ENCODE peak calls at places on chromosomes 4 and X, in four cellular contexts. One of them, this sample, is unnamed.

GRCh38 chrX:103517246-103517645 is 2.0 kb downstream of the RAB40A start:
- DNase-seq in IMR-90: peak; percentile 63
- DNase-seq in H9: no peak
- DNase-seq in H1: no peak
- DNase-seq in this sample: no peak

GRCh38 chr4:22237155-22237751 is 278.6 kb downstream of the ADGRA3 start:
- DNase-seq in IMR-90: peak; percentile 13
- DNase-seq in H9: peak; percentile 86
- DNase-seq in H1: peak; percentile 94
- DNase-seq in this sample: peak; percentile 78

GRCh38 chrX:104310084-104310483 is 55.4 kb upstream of the ESX1 start:
- DNase-seq in IMR-90: peak; percentile 47
- DNase-seq in H9: no peak
- DNase-seq in H1: no peak
- DNase-seq in this sample: no peak

GRCh38 chrX:119880552-119881437 is 9.2 kb downstream of the NDUFA1 start:
- DNase-seq in IMR-90: peak; percentile 63
- DNase-seq in H9: peak; percentile 46
- DNase-seq in H1: no peak
- DNase-seq in this sample: peak; percentile 60

GRCh38 chr4:186829740-186830449 is 106.2 kb upstream of the FAT1 start:
- DNase-seq in IMR-90: peak; percentile 98
- DNase-seq in H9: no peak
- DNase-seq in H1: no peak
- DNase-seq in this sample: no peak

GRCh38 chr4:143514432-143514831 is 930 bp downstream of the SMARCA5 start:
- DNase-seq in IMR-90: peak; percentile 48
- DNase-seq in H9: peak; percentile 46
- DNase-seq in H1: peak; percentile 50
- DNase-seq in this sample: peak; percentile 75

GRCh38 chr4:41725254-41725653 is 23.3 kb downstream of the PHOX2B start:
- DNase-seq in IMR-90: no peak
- DNase-seq in H9: no peak
- DNase-seq in H1: peak; percentile 69
- DNase-seq in this sample: no peak

GRCh38 chr4:66688674-66689073 is 856.6 kb downstream of the CENPC start:
- DNase-seq in IMR-90: peak; percentile 9
- DNase-seq in H9: no peak
- DNase-seq in H1: no peak
- DNase-seq in this sample: no peak

GRCh38 chrX:53728506-53728905 is 42.0 kb upstream of the HUWE1 start:
- DNase-seq in IMR-90: no peak
- DNase-seq in H9: no peak
- DNase-seq in H1: no peak
- DNase-seq in this sample: no peak

GRCh38 chrX:21666679-21667078 is 8.5 kb upstream of the KLHL34 start:
- DNase-seq in IMR-90: peak; percentile 22
- DNase-seq in H9: no peak
- DNase-seq in H1: no peak
- DNase-seq in this sample: no peak

GRCh38 chr4:48112017-48112667 is 21.9 kb downstream of the TXK start:
- DNase-seq in IMR-90: peak; percentile 45
- DNase-seq in H9: no peak
- DNase-seq in H1: no peak
- DNase-seq in this sample: peak; percentile 47

GRCh38 chr4:188399834-188400233 is 260.6 kb downstream of the TRIML1 start:
- DNase-seq in IMR-90: no peak
- DNase-seq in H9: peak; percentile 76
- DNase-seq in H1: no peak
- DNase-seq in this sample: peak; percentile 95

GRCh38 chrX:129717902-129718301 is 20.9 kb upstream of the XPNPEP2 start:
- DNase-seq in IMR-90: peak; percentile 78
- DNase-seq in H9: no peak
- DNase-seq in H1: no peak
- DNase-seq in this sample: no peak

GRCh38 chrX:107324493-107325310 is 118.3 kb downstream of the DNAAF6 start:
- DNase-seq in IMR-90: peak; percentile 4
- DNase-seq in H9: peak; percentile 95
- DNase-seq in H1: peak; percentile 84
- DNase-seq in this sample: peak; percentile 93

DNA sequence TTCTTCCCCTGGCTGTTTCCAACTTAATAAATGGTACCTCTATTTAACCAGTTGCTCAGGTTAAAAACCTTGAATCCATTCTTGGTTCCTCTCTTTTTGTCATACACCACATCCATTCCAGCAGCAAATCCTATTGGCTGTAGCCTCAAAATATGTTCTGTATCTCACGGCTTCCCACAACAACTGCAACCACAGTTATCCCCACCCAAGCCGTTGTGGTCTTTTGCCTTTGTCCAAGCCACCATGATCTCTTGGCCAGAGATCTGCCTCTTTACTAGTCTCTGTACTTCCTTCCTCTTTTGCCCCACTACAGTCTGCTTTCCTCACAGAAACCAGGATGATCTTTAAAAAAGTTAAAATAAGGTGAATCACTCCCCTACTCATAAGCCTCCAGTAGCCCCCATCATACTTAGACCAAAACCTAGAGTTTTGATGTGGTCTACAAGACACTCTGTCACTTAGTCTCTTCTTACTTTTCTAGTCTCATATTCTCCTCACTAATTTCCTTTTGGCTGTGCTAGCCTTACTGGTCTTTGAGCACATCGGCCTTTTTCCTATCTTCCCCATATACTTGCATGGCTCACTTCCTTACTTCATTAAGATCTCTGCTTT is 10.3 kb downstream of the MAOA start:
- DNase-seq in IMR-90: no peak
- DNase-seq in H9: no peak
- DNase-seq in H1: no peak
- DNase-seq in this sample: no peak
- H3K56ac ChIP-seq in IMR-90: no peak overlapping the region
- H3K56ac ChIP-seq in H9: no peak overlapping the region
- H3K56ac ChIP-seq in H1: no peak overlapping the region
- H3K56ac ChIP-seq in this sample: no peak overlapping the region

GRCh38 chr4:86319390-86319789 is 40.5 kb downstream of the MAPK10 start:
- DNase-seq in IMR-90: no peak
- DNase-seq in H9: no peak
- DNase-seq in H1: no peak
- DNase-seq in this sample: no peak
- H2BK120ac ChIP-seq in IMR-90: no peak overlapping the region
- H2BK120ac ChIP-seq in H9: no peak overlapping the region
- H2BK120ac ChIP-seq in H1: no peak overlapping the region
- H2BK120ac ChIP-seq in this sample: no peak overlapping the region

DNA sequence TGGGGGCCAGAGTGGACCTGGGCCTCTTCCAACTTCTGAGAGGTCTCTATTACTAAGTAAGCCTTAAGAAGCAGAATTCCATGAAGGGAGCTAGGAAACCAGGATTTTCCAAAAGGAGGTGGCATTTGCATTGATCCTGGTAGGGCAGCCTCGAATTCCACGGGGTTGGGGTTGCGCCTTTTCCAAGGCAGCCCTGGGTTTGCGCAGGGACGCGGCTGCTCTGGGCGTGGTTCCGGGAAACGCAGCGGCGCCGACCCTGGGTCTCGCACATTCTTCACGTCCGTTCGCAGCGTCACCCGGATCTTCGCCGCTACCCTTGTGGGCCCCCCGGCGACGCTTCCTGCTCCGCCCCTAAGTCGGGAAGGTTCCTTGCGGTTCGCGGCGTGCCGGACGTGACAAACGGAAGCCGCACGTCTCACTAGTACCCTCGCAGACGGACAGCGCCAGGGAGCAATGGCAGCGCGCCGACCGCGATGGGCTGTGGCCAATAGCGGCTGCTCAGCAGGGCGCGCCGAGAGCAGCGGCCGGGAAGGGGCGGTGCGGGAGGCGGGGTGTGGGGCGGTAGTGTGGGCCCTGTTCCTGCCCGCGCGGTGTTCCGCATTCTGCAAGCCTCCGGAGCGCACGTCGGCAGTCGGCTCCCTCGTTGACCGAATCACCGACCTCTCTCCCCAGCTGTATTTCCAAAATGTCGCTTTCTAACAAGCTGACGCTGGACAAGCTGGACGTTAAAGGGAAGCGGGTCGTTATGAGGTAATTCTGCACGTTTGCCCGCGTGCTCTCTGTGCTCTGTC is at the start of gene PGK1:
- DNase-seq in IMR-90: peak; percentile 97
- DNase-seq in H9: peak; percentile 96
- DNase-seq in H1: peak; percentile 79
- DNase-seq in this sample: peak; percentile 98
- H4K8ac ChIP-seq in IMR-90: peak within 1 kb of the TSS; percentile 98
- H4K8ac ChIP-seq in H9: no peak within 1 kb of the TSS
- H4K8ac ChIP-seq in H1: peak within 1 kb of the TSS; percentile 93
- H4K8ac ChIP-seq in this sample: no peak within 1 kb of the TSS

DNA sequence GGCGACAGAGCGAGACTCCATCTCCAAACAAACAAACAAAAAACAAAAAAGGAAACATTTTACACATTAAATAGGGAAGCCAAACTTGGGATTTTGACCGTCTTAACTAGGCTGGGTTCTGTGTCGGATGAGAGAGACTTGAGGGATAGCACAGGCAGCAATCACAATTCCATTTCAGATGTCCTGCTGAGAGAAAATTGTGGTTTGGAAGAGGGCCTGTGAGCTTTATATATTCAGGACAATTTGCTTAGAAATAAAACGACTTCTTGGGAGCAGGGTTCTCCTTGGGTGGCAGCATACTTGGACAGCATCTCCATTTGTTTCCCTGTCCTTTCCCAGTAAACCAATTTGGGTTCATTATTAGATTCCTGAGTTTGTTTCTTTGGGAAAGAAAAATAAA is 80.7 kb upstream of the EGFL6 start:
- DNase-seq in IMR-90: no peak
- DNase-seq in H9: no peak
- DNase-seq in H1: no peak
- DNase-seq in this sample: no peak
- H3K56ac ChIP-seq in IMR-90: no peak overlapping the region
- H3K56ac ChIP-seq in H9: no peak overlapping the region
- H3K56ac ChIP-seq in H1: no peak overlapping the region
- H3K56ac ChIP-seq in this sample: no peak overlapping the region

DNA sequence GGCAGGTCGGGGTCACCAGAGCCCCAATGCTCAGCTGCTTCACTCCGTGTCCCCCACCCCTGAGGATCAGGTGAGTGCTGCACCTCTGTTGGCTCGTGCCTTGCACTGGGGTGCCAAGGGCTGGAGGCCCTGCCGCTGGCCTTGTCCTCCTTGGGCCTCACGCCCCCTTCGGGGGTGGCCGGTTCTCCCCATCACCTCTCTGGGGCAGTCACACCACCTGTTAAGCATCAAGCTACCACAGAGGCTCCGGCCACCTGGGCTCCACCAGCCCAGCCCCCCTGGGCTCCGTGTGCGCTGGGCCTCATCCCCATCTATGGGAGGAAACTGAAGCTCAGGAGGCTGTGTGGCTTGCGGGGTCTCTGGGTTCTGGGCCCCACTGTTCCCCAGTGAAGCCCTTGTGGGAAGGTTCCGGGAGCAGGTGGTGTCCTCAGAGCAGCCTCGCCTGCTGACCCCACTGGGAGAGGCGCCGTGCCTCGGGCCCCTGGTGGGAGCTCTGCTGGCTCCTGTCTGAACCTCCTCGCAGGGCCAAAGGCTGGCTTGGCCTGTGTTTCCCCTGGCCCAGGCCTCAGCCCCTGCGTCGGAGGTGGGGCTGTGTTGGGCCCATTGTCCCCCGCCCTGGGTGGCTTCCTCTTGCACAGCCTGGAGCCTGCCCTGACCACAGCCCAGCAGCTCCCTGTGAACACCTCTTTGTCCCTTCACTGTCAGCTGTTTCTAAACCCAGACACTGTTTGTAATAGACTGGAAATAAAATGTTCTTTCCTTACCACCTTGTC is 30.8 kb downstream of the DOK7 start:
- DNase-seq in IMR-90: no peak
- DNase-seq in H9: no peak
- DNase-seq in H1: no peak
- DNase-seq in this sample: peak; percentile 22
- H2BK120ac ChIP-seq in IMR-90: no peak overlapping the region
- H2BK120ac ChIP-seq in H9: no peak overlapping the region
- H2BK120ac ChIP-seq in H1: no peak overlapping the region
- H2BK120ac ChIP-seq in this sample: no peak overlapping the region

DNA sequence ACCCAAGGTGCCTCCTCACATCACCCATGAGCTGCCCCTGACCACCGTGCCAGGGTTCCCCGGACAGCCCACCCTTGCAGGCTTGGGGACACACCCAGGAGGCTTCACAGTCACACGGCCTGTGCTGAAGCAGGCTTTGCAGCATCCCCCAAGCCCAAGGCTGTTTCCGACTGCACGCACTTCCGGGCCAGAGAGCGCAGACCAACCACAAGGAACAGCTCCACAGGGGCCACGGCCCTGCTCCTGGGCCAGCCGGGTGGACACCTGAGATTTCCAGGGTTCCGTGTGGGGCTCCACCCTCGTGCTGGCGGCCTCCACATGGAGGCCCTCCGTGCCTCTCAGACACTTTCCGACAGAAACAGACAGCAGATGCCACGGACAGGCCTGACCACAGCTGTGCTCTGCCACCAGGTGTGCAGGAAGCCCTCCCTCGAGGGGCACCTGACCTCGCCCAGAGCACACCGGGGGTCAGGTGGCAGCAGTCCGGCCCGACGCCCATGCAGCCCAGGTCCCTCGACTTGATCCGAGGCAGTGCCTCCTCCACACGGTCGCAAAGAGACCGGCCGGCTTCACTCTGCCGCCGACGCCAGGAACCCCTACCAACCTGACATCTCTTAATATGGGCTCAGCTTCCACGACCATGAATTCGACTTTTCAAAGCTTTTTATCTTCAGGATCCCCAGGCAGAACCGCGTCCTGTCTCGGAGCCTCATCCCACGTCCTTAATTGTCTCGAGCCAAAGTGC is 8.0 kb downstream of the CTBP1 start:
- DNase-seq in IMR-90: no peak
- DNase-seq in H9: no peak
- DNase-seq in H1: no peak
- DNase-seq in this sample: no peak
- H4K8ac ChIP-seq in IMR-90: no peak overlapping the region
- H4K8ac ChIP-seq in H9: no peak overlapping the region
- H4K8ac ChIP-seq in H1: no peak overlapping the region
- H4K8ac ChIP-seq in this sample: no peak overlapping the region

GRCh38 chr4:7172508-7172907 is 19.8 kb upstream of the SORCS2 start:
- DNase-seq in IMR-90: no peak
- DNase-seq in H9: peak; percentile 10
- DNase-seq in H1: no peak
- DNase-seq in this sample: no peak
- H3K56ac ChIP-seq in IMR-90: no peak overlapping the region
- H3K56ac ChIP-seq in H9: no peak overlapping the region
- H3K56ac ChIP-seq in H1: no peak overlapping the region
- H3K56ac ChIP-seq in this sample: no peak overlapping the region

DNA sequence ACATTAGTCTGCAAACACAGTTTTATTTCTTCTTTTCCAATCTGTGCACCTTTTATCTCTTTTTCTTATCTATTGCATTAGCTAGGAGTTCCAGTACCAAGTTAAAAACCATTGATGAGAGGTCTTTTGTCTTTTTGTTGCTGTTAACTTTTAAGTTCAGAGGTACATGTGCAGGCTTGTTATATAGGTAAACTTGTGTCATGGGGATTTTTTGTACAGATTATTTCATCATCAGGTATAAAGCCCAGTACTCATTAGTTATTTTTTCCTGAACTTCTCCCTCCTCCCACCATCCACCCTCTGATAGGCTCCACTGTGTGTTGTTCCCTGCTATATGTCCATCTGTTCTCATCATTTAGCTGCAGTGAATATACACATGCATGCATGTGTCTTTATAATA is 349.9 kb downstream of the PDHA2 start:
- DNase-seq in IMR-90: no peak
- DNase-seq in H9: no peak
- DNase-seq in H1: no peak
- DNase-seq in this sample: no peak
- H2BK120ac ChIP-seq in IMR-90: no peak overlapping the region
- H2BK120ac ChIP-seq in H9: no peak overlapping the region
- H2BK120ac ChIP-seq in H1: no peak overlapping the region
- H2BK120ac ChIP-seq in this sample: no peak overlapping the region